ENCODE peak calls at places on chromosomes 12 and 14, in nine cellular contexts. M is CD8-positive, alpha-beta T cell; G is adipocyte; E is cardiac septum; Q is T-helper 2 cell; P is fibroblast of lung; X is HCEC 1CT; U is stimulated activated CD4-positive, alpha-beta T cell treated with anti-CD3 and anti-CD28 coated beads, Interleukin-2, amount 100 ng/mL, for 48 hours; V is AG09319. R is an unnamed sample.

GRCh38 chr12:67366530-67367196 is 97.5 kb downstream of the CAND1 start:
- DNase-seq in X (peak; percentile 70), G (peak; percentile 58), U (no peak), V (peak; percentile 78), E (no peak), Q (no peak), P (peak; percentile 74), M (no peak), R (no peak)

GRCh38 chr12:130649101-130649571 is 67.0 kb downstream of the RIMBP2 start:
- DNase-seq in Q (no peak), X (no peak), U (no peak), P (no peak), M (no peak), V (no peak), G (no peak), E (no peak), R (no peak)

GRCh38 chr12:49838973-49839633 is 3.8 kb downstream of the BCDIN3D start:
- DNase-seq in X (peak; percentile 51), G (peak; percentile 68), P (peak; percentile 60), E (no peak), Q (peak; percentile 51), M (peak; percentile 24), V (no peak), U (no peak), R (peak; percentile 29)

GRCh38 chr14:75299064-75299463 is 20.4 kb downstream of the FOS start:
- DNase-seq in G (peak; percentile 81), U (no peak), M (no peak), P (peak; percentile 79), Q (no peak), X (peak; percentile 51), E (no peak), V (no peak), R (no peak)

GRCh38 chr12:32753605-32754004 is 2.1 kb downstream of the YARS2 start:
- DNase-seq in M (no peak), X (no peak), U (no peak), V (no peak), P (no peak), Q (no peak), E (no peak), G (no peak), R (no peak)

GRCh38 chr14:76584271-76584702 is 177.0 kb upstream of the VASH1 start:
- DNase-seq in E (peak; percentile 27), G (no peak), V (no peak), X (no peak), U (no peak), P (no peak), M (no peak), Q (no peak), R (no peak)

GRCh38 chr14:101072945-101073597 is 169.5 kb upstream of the RTL1 start:
- DNase-seq in M (no peak), P (peak; percentile 93), X (peak; percentile 80), E (peak; percentile 74), Q (no peak), G (peak; percentile 93), U (peak; percentile 6), V (peak; percentile 47), R (no peak)

GRCh38 chr12:31724597-31724996 is 4.2 kb downstream of the AMN1 start:
- DNase-seq in U (no peak), M (no peak), E (no peak), X (no peak), Q (no peak), V (no peak), G (no peak), P (no peak), R (no peak)

GRCh38 chr12:31736472-31736871 is 7.7 kb upstream of the AMN1 start:
- DNase-seq in V (no peak), X (peak; percentile 84), Q (peak; percentile 89), E (no peak), G (peak; percentile 45), M (peak; percentile 58), P (peak; percentile 36), U (peak; percentile 45), R (peak; percentile 15)

GRCh38 chr14:88995437-88996198 is 171.2 kb downstream of the TTC8 start:
- DNase-seq in E (no peak), G (no peak), P (peak; percentile 73), Q (no peak), V (peak; percentile 95), M (no peak), X (peak; percentile 76), U (no peak), R (no peak)

GRCh38 chr12:14278294-14278953 is 87.1 kb upstream of the ATF7IP start:
- DNase-seq in X (no peak), U (no peak), E (no peak), Q (no peak), V (no peak), M (no peak), G (no peak), P (no peak), R (no peak)

GRCh38 chr12:103930787-103931536 is 752 bp downstream of the HSP90B1 start:
- DNase-seq in G (peak; percentile 74), U (peak; percentile 18), M (peak; percentile 9), V (no peak), P (peak; percentile 63), X (peak; percentile 15), E (peak; percentile 76), Q (peak; percentile 26), R (peak; percentile 21)

GRCh38 chr14:70448633-70449032 is 3.3 kb upstream of the ADAM21 start:
- DNase-seq in Q (no peak), E (no peak), X (peak; percentile 32), V (peak; percentile 11), U (no peak), M (no peak), G (peak; percentile 65), P (peak; percentile 73), R (no peak)